ENCODE peak calls at places on chromosomes 6 and 20, in six cellular contexts. E is heart right ventricle, T is fibroblast of mammary gland, U is mesothelial cell of epicardium, G is Panc1, D is left ventricle myocardium inferior. S is an unnamed sample.

GRCh38 chr6:52362443-52363221 is 681 bp downstream of the PAQR8 start:
- DNase-seq in E (peak), T (peak), U (peak), G (no peak), D (peak), S (no peak)

GRCh38 chr6:22117663-22118062 is 179.2 kb downstream of the PRL start:
- DNase-seq in E (no peak), T (no peak), U (no peak), G (no peak), D (no peak), S (no peak)

GRCh38 chr6:71197770-71198169 is 90.8 kb upstream of the OGFRL1 start:
- DNase-seq in E (no peak), T (peak), U (no peak), G (no peak), D (no peak), S (no peak)

GRCh38 chr6:146423450-146423849 is 120.2 kb upstream of the RAB32 start:
- DNase-seq in E (no peak), T (no peak), U (no peak), G (no peak), D (no peak), S (no peak)

GRCh38 chr6:11439017-11439420 is 98.5 kb upstream of the TMEM170B start:
- DNase-seq in E (no peak), T (no peak), U (no peak), G (no peak), D (no peak), S (no peak)

GRCh38 chr6:170172825-170173231 is 118.0 kb downstream of the DLL1 start:
- DNase-seq in E (no peak), T (no peak), U (no peak), G (no peak), D (no peak), S (no peak)

GRCh38 chr6:11486051-11486450 is 51.5 kb upstream of the TMEM170B start:
- DNase-seq in E (no peak), T (no peak), U (no peak), G (no peak), D (no peak), S (no peak)

GRCh38 chr6:13303668-13304017 is 24.7 kb downstream of the TBC1D7 start:
- DNase-seq in E (peak), T (peak), U (no peak), G (no peak), D (peak), S (no peak)

GRCh38 chr6:71979911-71980310 is 93.6 kb downstream of the RIMS1 start:
- DNase-seq in E (no peak), T (no peak), U (no peak), G (no peak), D (no peak), S (no peak)

GRCh38 chr20:14821251-14821650 is 483.8 kb upstream of the FLRT3 start:
- DNase-seq in E (no peak), T (no peak), U (no peak), G (no peak), D (no peak), S (no peak)

GRCh38 chr20:50930139-50931047 is 844 bp downstream of the ADNP start:
- DNase-seq in E (peak), T (no peak), U (peak), G (no peak), D (no peak), S (no peak)

GRCh38 chr6:33727126-33727525 is 15.6 kb upstream of the UQCC2 start:
- DNase-seq in E (no peak), T (no peak), U (no peak), G (no peak), D (no peak), S (no peak)

GRCh38 chr6:35691027-35691824 is 2.5 kb upstream of the FKBP5 start:
- DNase-seq in E (peak), T (peak), U (no peak), G (no peak), D (peak), S (no peak)

GRCh38 chr20:1894951-1895673 is at the start of gene SIRPA:
- DNase-seq in E (peak), T (peak), U (peak), G (no peak), D (peak), S (no peak)

GRCh38 chr20:53547664-53548239 is 45.9 kb downstream of the ZNF217 start:
- DNase-seq in E (no peak), T (peak), U (no peak), G (peak), D (no peak), S (peak)

GRCh38 chr20:4555188-4555893 is 166.4 kb upstream of the PRND start:
- DNase-seq in E (no peak), T (peak), U (no peak), G (peak), D (no peak), S (no peak)

GRCh38 chr6:22068561-22069346 is 228.1 kb downstream of the PRL start:
- DNase-seq in E (no peak), T (no peak), U (no peak), G (no peak), D (no peak), S (no peak)

GRCh38 chr20:39259010-39259803 is 297.1 kb downstream of the DHX35 start:
- DNase-seq in E (no peak), T (no peak), U (no peak), G (no peak), D (no peak), S (no peak)

GRCh38 chr6:84460491-84460890 is 233.0 kb upstream of the CEP162 start:
- DNase-seq in E (no peak), T (no peak), U (no peak), G (no peak), D (no peak), S (no peak)

GRCh38 chr6:74755196-74755595 is 450.7 kb downstream of the COL12A1 start:
- DNase-seq in E (no peak), T (no peak), U (no peak), G (no peak), D (no peak), S (no peak)

GRCh38 chr6:133341607-133342158 is 100.5 kb downstream of the EYA4 start:
- DNase-seq in E (no peak), T (no peak), U (no peak), G (no peak), D (no peak), S (no peak)

GRCh38 chr6:134925800-134926199 is 24.1 kb downstream of the ALDH8A1 start:
- DNase-seq in E (no peak), T (peak), U (no peak), G (no peak), D (no peak), S (no peak)

GRCh38 chr6:130676077-130676772 is 151.0 kb upstream of the SMLR1 start:
- DNase-seq in E (no peak), T (no peak), U (no peak), G (no peak), D (no peak), S (no peak)

GRCh38 chr6:111061493-111061892 is 25.8 kb upstream of the SLC16A10 start:
- DNase-seq in E (no peak), T (peak), U (no peak), G (no peak), D (no peak), S (no peak)

GRCh38 chr6:46963039-46963438 is 41.3 kb upstream of the ADGRF5 start:
- DNase-seq in E (no peak), T (no peak), U (no peak), G (no peak), D (no peak), S (no peak)

GRCh38 chr6:46961248-46961647 is 39.5 kb upstream of the ADGRF5 start:
- DNase-seq in E (no peak), T (no peak), U (no peak), G (no peak), D (no peak), S (no peak)

GRCh38 chr6:46959419-46959818 is 37.7 kb upstream of the ADGRF5 start:
- DNase-seq in E (no peak), T (no peak), U (no peak), G (no peak), D (no peak), S (no peak)

GRCh38 chr6:46964716-46965519 is 43.2 kb upstream of the ADGRF5 start:
- DNase-seq in E (no peak), T (no peak), U (no peak), G (no peak), D (no peak), S (no peak)

GRCh38 chr6:46963626-46964025 is 41.9 kb upstream of the ADGRF5 start:
- DNase-seq in E (no peak), T (peak), U (no peak), G (no peak), D (no peak), S (no peak)
- TF ChIP-seq CTCF in E (no peak), T (no peak), U (no peak), G (no peak), D (no peak), S (no peak)

DNA sequence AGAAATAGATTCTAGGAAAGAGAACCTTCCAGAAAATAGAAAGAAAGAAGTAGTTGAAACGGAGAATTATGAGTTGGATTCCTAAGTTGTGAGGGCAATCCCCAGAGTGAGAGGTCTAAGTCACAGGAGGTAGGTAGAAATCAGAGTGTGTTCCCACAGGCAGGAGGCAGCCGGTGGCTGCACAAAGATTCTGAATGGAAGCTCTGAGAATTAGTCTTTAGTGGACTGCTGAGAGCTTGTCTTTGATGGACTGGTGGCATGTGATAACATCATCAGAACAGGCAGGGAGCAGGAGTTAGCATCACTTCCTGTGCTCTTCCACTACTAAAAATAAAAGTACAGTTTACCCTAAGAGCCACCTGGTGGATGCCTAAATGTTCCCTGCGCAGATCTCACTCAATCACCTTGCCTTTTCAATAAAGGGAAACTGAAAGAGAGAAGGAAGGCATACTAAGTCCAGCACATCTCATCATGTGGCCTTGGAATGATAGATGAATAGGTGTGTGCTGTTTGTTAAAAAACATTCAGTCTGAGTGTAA is 294.6 kb upstream of the POU3F2 start:
- DNase-seq in E (no peak), T (no peak), U (no peak), G (no peak), D (no peak), S (no peak)
- TF ChIP-seq CTCF in E (no peak), T (no peak), U (no peak), G (peak), D (no peak), S (no peak)

DNA sequence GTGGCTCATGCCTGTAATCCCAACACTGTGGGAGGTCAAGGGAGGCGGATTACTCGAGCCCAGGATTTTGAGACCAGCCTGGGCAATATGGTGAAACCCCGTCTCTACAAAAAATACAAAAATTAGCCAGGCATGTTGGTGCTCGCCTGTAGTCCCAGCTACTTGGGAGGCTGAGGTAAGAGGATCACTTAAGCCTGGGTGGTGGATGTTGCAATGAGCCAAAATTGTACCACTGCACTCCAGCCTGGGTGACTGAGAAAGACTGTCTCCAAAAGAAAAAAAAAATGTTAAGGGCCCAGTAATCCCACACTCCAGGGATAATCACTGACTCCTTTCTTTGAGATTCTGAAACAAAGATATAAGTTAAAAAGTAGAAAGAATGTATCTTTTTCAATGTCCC is 7.9 kb upstream of the RIN2 start:
- DNase-seq in E (no peak), T (no peak), U (no peak), G (no peak), D (no peak), S (no peak)
- TF ChIP-seq CTCF in E (no peak), T (no peak), U (no peak), G (no peak), D (no peak), S (no peak)

GRCh38 chr6:36848658-36849441 is 9.6 kb upstream of the CPNE5 start:
- DNase-seq in E (peak), T (no peak), U (no peak), G (no peak), D (peak), S (no peak)

GRCh38 chr6:36847991-36848390 is 8.7 kb upstream of the CPNE5 start:
- DNase-seq in E (no peak), T (no peak), U (no peak), G (no peak), D (no peak), S (no peak)

GRCh38 chr6:36851632-36852031 is 12.4 kb upstream of the CPNE5 start:
- DNase-seq in E (no peak), T (no peak), U (no peak), G (no peak), D (no peak), S (no peak)

GRCh38 chr6:36851149-36851614 is 11.9 kb upstream of the CPNE5 start:
- DNase-seq in E (no peak), T (peak), U (no peak), G (no peak), D (no peak), S (peak)

DNA sequence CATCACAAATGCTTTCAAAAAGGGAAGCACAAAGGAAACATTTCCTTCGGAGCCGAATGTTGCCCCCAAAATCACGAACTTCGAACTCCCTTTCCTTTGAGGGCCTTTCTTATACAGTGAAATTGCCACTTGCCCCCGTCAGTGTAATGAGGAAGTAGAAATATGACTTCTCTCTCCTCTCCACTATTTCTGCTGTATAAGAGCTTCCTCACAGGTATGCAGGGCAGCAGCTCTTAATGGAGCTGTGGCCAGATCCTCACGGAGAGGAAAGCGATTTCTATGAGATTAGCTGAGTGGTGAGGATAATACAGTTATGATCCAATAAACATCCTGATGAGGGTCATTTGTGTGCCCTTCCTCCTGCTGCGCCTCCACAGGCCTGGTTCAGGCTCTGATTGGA is 10.8 kb upstream of the CPNE5 start:
- DNase-seq in E (no peak), T (no peak), U (no peak), G (no peak), D (no peak), S (no peak)
- TF ChIP-seq CTCF in E (no peak), T (no peak), U (no peak), G (no peak), D (no peak), S (no peak)